ENCODE peak calls at places on chromosomes 7 and 10, in ten cellular contexts. I, H, F, R, G, Z, A, U, B and E are unnamed samples.

GRCh38 chr7:42736931-42737330 is 174.9 kb downstream of the C7orf25 start:
- DNase-seq in I (no peak), H (no peak), F (no peak), R (no peak), G (no peak), Z (no peak), A (no peak), U (no peak), B (no peak), E (no peak)

GRCh38 chr7:49639068-49639593 is 134.3 kb upstream of the VWC2 start:
- DNase-seq in I (no peak), H (no peak), F (no peak), R (no peak), G (no peak), Z (no peak), A (no peak), U (no peak), B (no peak), E (no peak)

GRCh38 chr10:485776-486572 is 203.5 kb downstream of the DIP2C start:
- DNase-seq in I (no peak), H (no peak), F (peak; percentile 75), R (no peak), G (peak; percentile 51), Z (no peak), A (no peak), U (peak; percentile 51), B (peak; percentile 35), E (no peak)

GRCh38 chr7:143518521-143518920 is 40.8 kb downstream of the TAS2R41 start:
- DNase-seq in I (no peak), H (no peak), F (no peak), R (no peak), G (no peak), Z (no peak), A (no peak), U (no peak), B (no peak), E (no peak)

GRCh38 chr10:48701139-48701901 is 16.6 kb downstream of the WDFY4 start:
- DNase-seq in I (no peak), H (no peak), F (no peak), R (no peak), G (no peak), Z (no peak), A (no peak), U (no peak), B (no peak), E (peak; percentile 32)

GRCh38 chr10:123800299-123800698 is 91.3 kb downstream of the CPXM2 start:
- DNase-seq in I (no peak), H (no peak), F (no peak), R (no peak), G (no peak), Z (no peak), A (no peak), U (no peak), B (no peak), E (no peak)

GRCh38 chr7:40640566-40640965 is 505.8 kb downstream of the SUGCT start:
- DNase-seq in I (no peak), H (no peak), F (no peak), R (no peak), G (no peak), Z (no peak), A (no peak), U (no peak), B (no peak), E (no peak)

GRCh38 chr7:105614341-105614840 is 33.1 kb upstream of the EFCAB10 start:
- DNase-seq in I (no peak), H (no peak), F (no peak), R (no peak), G (no peak), Z (no peak), A (no peak), U (no peak), B (no peak), E (no peak)

GRCh38 chr10:132094581-132095234 is 29.0 kb downstream of the JAKMIP3 start:
- DNase-seq in I (no peak), H (no peak), F (no peak), R (no peak), G (no peak), Z (no peak), A (no peak), U (no peak), B (peak; percentile 38), E (no peak)

GRCh38 chr10:50419756-50420155 is 168.4 kb upstream of the ASAH2 start:
- DNase-seq in I (no peak), H (no peak), F (no peak), R (no peak), G (no peak), Z (no peak), A (no peak), U (no peak), B (no peak), E (no peak)

GRCh38 chr7:132276986-132277716 is 299.1 kb downstream of the PLXNA4 start:
- DNase-seq in I (no peak), H (peak; percentile 50), F (no peak), R (no peak), G (no peak), Z (no peak), A (no peak), U (no peak), B (no peak), E (no peak)

GRCh38 chr7:39051707-39052106 is 74.0 kb downstream of the POU6F2 start:
- DNase-seq in I (no peak), H (no peak), F (no peak), R (no peak), G (no peak), Z (no peak), A (no peak), U (peak; percentile 86), B (no peak), E (no peak)

GRCh38 chr7:79296553-79297320 is 156.7 kb downstream of the MAGI2 start:
- DNase-seq in I (no peak), H (no peak), F (no peak), R (no peak), G (no peak), Z (no peak), A (no peak), U (no peak), B (no peak), E (no peak)

GRCh38 chr7:100720320-100720644 is at the start of gene EPO:
- DNase-seq in I (no peak), H (no peak), F (no peak), R (no peak), G (no peak), Z (no peak), A (no peak), U (no peak), B (no peak), E (no peak)

GRCh38 chr10:96170212-96170611 is 40.1 kb downstream of the ZNF518A start:
- DNase-seq in I (no peak), H (no peak), F (no peak), R (no peak), G (no peak), Z (no peak), A (no peak), U (no peak), B (no peak), E (no peak)

GRCh38 chr10:3871424-3871996 is 86.5 kb upstream of the KLF6 start:
- DNase-seq in I (no peak), H (no peak), F (no peak), R (no peak), G (no peak), Z (no peak), A (no peak), U (no peak), B (no peak), E (no peak)

GRCh38 chr7:100825760-100826545 is 1.4 kb downstream of the EPHB4 start:
- DNase-seq in I (no peak), H (peak; percentile 84), F (no peak), R (no peak), G (peak; percentile 24), Z (no peak), A (no peak), U (no peak), B (no peak), E (no peak)

GRCh38 chr10:116947838-116948529 is 57.0 kb downstream of the SHTN1 start:
- DNase-seq in I (no peak), H (peak; percentile 36), F (no peak), R (no peak), G (no peak), Z (no peak), A (no peak), U (no peak), B (no peak), E (no peak)

GRCh38 chr10:22615819-22616499 is 98.4 kb downstream of the PIP4K2A start:
- DNase-seq in I (peak; percentile 58), H (no peak), F (no peak), R (no peak), G (no peak), Z (no peak), A (no peak), U (peak; percentile 40), B (no peak), E (peak; percentile 80)

GRCh38 chr7:101402081-101402779 is 39.6 kb downstream of the COL26A1 start:
- DNase-seq in I (no peak), H (no peak), F (no peak), R (no peak), G (no peak), Z (no peak), A (peak; percentile 52), U (no peak), B (no peak), E (no peak)

GRCh38 chr10:95539560-95540284 is 21.4 kb downstream of the SORBS1 start:
- DNase-seq in I (no peak), H (no peak), F (no peak), R (no peak), G (no peak), Z (no peak), A (no peak), U (no peak), B (no peak), E (no peak)

GRCh38 chr7:36440880-36441279 is 51.2 kb downstream of the ANLN start:
- DNase-seq in I (no peak), H (peak; percentile 53), F (no peak), R (no peak), G (no peak), Z (no peak), A (no peak), U (peak; percentile 8), B (no peak), E (no peak)

GRCh38 chr10:74875966-74876365 is 49.6 kb downstream of the KAT6B start:
- DNase-seq in I (no peak), H (no peak), F (no peak), R (no peak), G (no peak), Z (no peak), A (no peak), U (peak; percentile 39), B (no peak), E (no peak)

GRCh38 chr10:126877390-126877789 is 27.8 kb upstream of the DOCK1 start:
- DNase-seq in I (no peak), H (no peak), F (no peak), R (no peak), G (no peak), Z (no peak), A (no peak), U (no peak), B (no peak), E (no peak)

GRCh38 chr7:120996333-120996982 is 7.9 kb downstream of the CPED1 start:
- DNase-seq in I (no peak), H (no peak), F (no peak), R (no peak), G (no peak), Z (peak; percentile 33), A (no peak), U (peak; percentile 43), B (peak; percentile 88), E (no peak)

GRCh38 chr7:77537136-77537594 is at the start of gene PTPN12:
- DNase-seq in I (no peak), H (no peak), F (peak; percentile 94), R (no peak), G (no peak), Z (no peak), A (no peak), U (no peak), B (no peak), E (no peak)

GRCh38 chr7:105643857-105644256 is 62.6 kb upstream of the EFCAB10 start:
- DNase-seq in I (no peak), H (no peak), F (no peak), R (no peak), G (no peak), Z (no peak), A (no peak), U (no peak), B (no peak), E (no peak)

GRCh38 chr7:130441408-130441854 is 615 bp upstream of the CEP41 start:
- DNase-seq in I (no peak), H (peak; percentile 57), F (no peak), R (no peak), G (no peak), Z (no peak), A (peak; percentile 12), U (peak; percentile 96), B (no peak), E (peak; percentile 10)